ENCODE peak calls at places on chromosomes 7 and 10, in five cellular contexts. E, V, U, F and J are unnamed samples. For H3K9me3, the result is how much of the 10 kb centered on the place peaks cover.

GRCh38 chr7:84232653-84233052 is 38.1 kb upstream of the SEMA3A start:
- DNase-seq in E (peak), V (no peak), F (no peak), U (no peak), J (no peak)

GRCh38 chr10:35390843-35391152 is 54.5 kb downstream of the CCNY start:
- DNase-seq in E (no peak), U (no peak), V (no peak), F (no peak), J (no peak)

GRCh38 chr7:141302617-141303016 is 228.8 kb downstream of the TMEM178B start:
- DNase-seq in U (no peak), V (no peak), E (no peak), F (no peak), J (no peak)

GRCh38 chr7:9106747-9107146 is 673.3 kb downstream of the NXPH1 start:
- DNase-seq in V (no peak), E (no peak), F (no peak), U (no peak), J (no peak)

GRCh38 chr10:47116445-47116844 is 183.6 kb upstream of the GDF10 start:
- DNase-seq in V (no peak), U (no peak), E (no peak), F (no peak), J (no peak)

GRCh38 chr10:48779077-48779476 is 94.4 kb downstream of the WDFY4 start:
- DNase-seq in V (peak), F (no peak), U (no peak), E (no peak), J (no peak)

GRCh38 chr7:16587785-16588184 is 57.8 kb downstream of the ANKMY2 start:
- DNase-seq in E (no peak), F (no peak), V (no peak), U (no peak), J (no peak)

GRCh38 chr7:157989611-157990010 is 598.0 kb downstream of the PTPRN2 start:
- DNase-seq in F (no peak), U (no peak), E (no peak), V (no peak), J (no peak)

GRCh38 chr7:111029574-111030357 is 61.2 kb upstream of the LRRN3 start:
- DNase-seq in U (no peak), V (peak), F (no peak), E (peak), J (no peak)

GRCh38 chr7:112951070-112951469 is 135.6 kb downstream of the GPR85 start:
- DNase-seq in E (no peak), U (no peak), V (no peak), F (no peak), J (no peak)

GRCh38 chr7:116271980-116272886 is 61.9 kb downstream of the TES start:
- DNase-seq in V (peak), F (no peak), U (no peak), E (peak), J (no peak)

GRCh38 chr10:63346015-63346441 is 119.7 kb downstream of the JMJD1C start:
- DNase-seq in V (no peak), E (peak), U (no peak), F (no peak), J (no peak)

GRCh38 chr10:451856-452255 is 237.6 kb downstream of the DIP2C start:
- DNase-seq in U (no peak), F (no peak), V (no peak), E (no peak), J (no peak)

GRCh38 chr10:21364196-21365114 is 161.0 kb downstream of the SKIDA1 start:
- DNase-seq in U (no peak), F (no peak), V (peak), E (peak), J (no peak)

GRCh38 chr7:138338361-138338760 is 121.7 kb upstream of the TRIM24 start:
- DNase-seq in U (no peak), F (no peak), V (no peak), E (peak), J (no peak)

GRCh38 chr10:71064413-71065118 is 147.8 kb upstream of the UNC5B start:
- DNase-seq in F (no peak), U (no peak), V (no peak), E (peak), J (no peak)

GRCh38 chr10:101063548-101064414 is 2.0 kb downstream of the KAZALD1 start:
- DNase-seq in U (no peak), E (no peak), V (no peak), F (no peak), J (no peak)

GRCh38 chr7:72017756-72018155 is 394.4 kb downstream of the CALN1 start:
- DNase-seq in F (no peak), V (peak), U (no peak), E (no peak), J (no peak)

GRCh38 chr7:27031289-27032172 is 64.3 kb downstream of the HOXA1 start:
- DNase-seq in V (no peak), E (peak), U (no peak), F (no peak), J (no peak)

GRCh38 chr10:94088926-94089381 is 95.2 kb downstream of the PLCE1 start:
- DNase-seq in V (no peak), F (no peak), U (no peak), E (peak), J (no peak)

GRCh38 chr10:909831-910230 is 21.7 kb downstream of the LARP4B start:
- DNase-seq in E (peak), V (no peak), F (no peak), U (no peak), J (no peak)

GRCh38 chr7:28328161-28328560 is 84.2 kb upstream of the CREB5 start:
- DNase-seq in F (no peak), U (no peak), E (no peak), V (no peak), J (no peak)

GRCh38 chr10:131237991-131238651 is 73.4 kb downstream of the TCERG1L start:
- DNase-seq in E (no peak), V (no peak), U (no peak), F (no peak), J (peak)
- H3K9me3 ChIP-seq in E (under half), V (under half), U (under half), F (under half), J (under half)

GRCh38 chr7:4434306-4434705 is 247.8 kb upstream of the FOXK1 start:
- DNase-seq in F (no peak), V (no peak), E (no peak), U (no peak), J (no peak)

GRCh38 chr7:4430227-4430626 is 251.9 kb upstream of the FOXK1 start:
- DNase-seq in E (no peak), F (no peak), U (no peak), V (no peak), J (no peak)
- H3K9me3 ChIP-seq in E (under half), F (under half), U (under half), V (under half), J (under half)

DNA sequence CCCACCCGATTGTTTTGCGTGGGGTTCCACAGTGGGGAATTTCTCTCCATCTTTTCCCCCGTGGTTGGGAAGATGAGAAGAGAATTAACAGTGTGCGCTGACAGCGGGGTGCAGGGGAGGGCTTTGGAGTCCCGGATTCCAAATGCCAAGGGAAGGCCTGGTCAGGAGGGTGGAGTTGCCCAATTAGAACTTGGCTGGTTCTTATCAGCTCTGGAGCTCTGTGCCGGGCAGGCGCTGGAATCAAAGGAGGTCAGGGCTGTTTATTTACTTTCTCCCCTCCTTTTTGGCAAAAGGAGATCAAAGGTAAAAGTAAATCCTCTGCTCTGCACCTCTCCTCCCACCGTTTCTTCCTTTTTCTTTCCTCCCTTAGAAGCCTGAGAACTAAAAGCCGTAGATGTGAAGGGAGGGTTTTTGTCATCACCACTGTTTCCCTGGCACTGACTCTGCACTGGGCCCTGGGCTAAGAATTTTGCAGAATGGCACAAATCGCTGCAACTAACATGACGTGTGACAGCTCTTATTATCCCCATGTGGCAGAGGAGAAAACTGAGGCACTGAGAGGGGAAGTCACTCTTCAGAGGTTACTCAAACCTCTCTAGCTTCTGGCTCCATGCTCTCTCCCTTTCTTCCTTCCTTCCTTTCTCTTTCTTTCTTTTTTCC is 95.2 kb upstream of the ZNF716 start:
- DNase-seq in U (no peak), F (no peak), E (no peak), V (no peak), J (no peak)
- H3K9me3 ChIP-seq in U (under half), F (half or more), E (under half), V (under half), J (half or more)

GRCh38 chr10:123390332-123390731 is 236.1 kb downstream of the BUB3 start:
- DNase-seq in F (no peak), V (peak), U (no peak), E (no peak), J (no peak)
- H3K9me3 ChIP-seq in F (under half), V (under half), U (under half), E (under half), J (under half)